ENCODE peak calls at places on chromosome X, in ten cellular contexts. X is substantia nigra, Y is DMS53, I is endothelial cell, O is cardiac muscle cell, Q is HT1080, Z is PC-9, A is smooth muscle cell of the brain vasculature, B is cardiac fibroblast, G is anterior cingulate cortex. D is an unnamed sample.

GRCh38 chrX:40434947-40435346 is 145.8 kb upstream of the ATP6AP2 start:
- DNase-seq in G (peak), Q (no peak), Z (no peak), Y (peak), B (peak), I (no peak), O (peak), X (peak), A (no peak), D (peak)

GRCh38 chrX:109373468-109373867 is 108.4 kb downstream of the GUCY2F start:
- DNase-seq in I (no peak), Y (no peak), O (no peak), X (no peak), Q (no peak), Z (no peak), A (no peak), B (no peak), G (no peak), D (no peak)

GRCh38 chrX:110087485-110088356 is 84.8 kb downstream of the TMEM164 start:
- DNase-seq in I (no peak), B (peak), Z (peak), X (no peak), O (no peak), G (no peak), Q (peak), A (no peak), Y (peak), D (no peak)

GRCh38 chrX:133258481-133258880 is 40.3 kb upstream of the TFDP3 start:
- DNase-seq in I (no peak), Y (no peak), O (no peak), B (peak), X (no peak), A (no peak), Z (no peak), Q (peak), G (no peak), D (no peak)

GRCh38 chrX:154334496-154334895 is 38.9 kb downstream of the TKTL1 start:
- DNase-seq in Y (no peak), G (no peak), Z (no peak), Q (no peak), B (no peak), X (no peak), O (no peak), I (no peak), A (no peak), D (no peak)

GRCh38 chrX:47664737-47665136 is 5.8 kb upstream of the UXT start:
- DNase-seq in I (no peak), B (peak), Z (no peak), X (no peak), Q (no peak), O (no peak), A (no peak), Y (no peak), G (no peak), D (no peak)

GRCh38 chrX:135396109-135396508 is 25.6 kb upstream of the SMIM10L2A start:
- DNase-seq in I (peak), A (no peak), Q (peak), G (no peak), Z (no peak), O (no peak), Y (peak), B (peak), X (no peak), D (no peak)

GRCh38 chrX:106302304-106302703 is 134.2 kb downstream of the PWWP3B start:
- DNase-seq in Y (peak), B (peak), G (no peak), O (no peak), Q (peak), X (no peak), A (no peak), I (no peak), Z (peak), D (no peak)

GRCh38 chrX:65971151-65971550 is 68.7 kb downstream of the VSIG4 start:
- DNase-seq in B (no peak), Q (no peak), Y (no peak), Z (no peak), X (no peak), A (no peak), O (no peak), I (no peak), G (no peak), D (peak)

GRCh38 chrX:18758166-18758932 is 50.9 kb downstream of the PPEF1 start:
- DNase-seq in Z (no peak), X (no peak), B (no peak), G (no peak), Y (no peak), O (no peak), I (no peak), A (no peak), Q (no peak), D (no peak)